ENCODE peak calls at places on chromosome 13, in ten cellular contexts. Y is COR-L47; U is GM19239; F is NCI-H1694; Q is hippocampal formation; R is A549; G is CD8-positive, alpha-beta T cell; I is adrenal gland; E is neuronal stem cell; H is stimulated activated CD4-positive, alpha-beta T cell treated with anti-CD3 and anti-CD28 coated beads, Interleukin-12 subunit alpha, Interleukin-12 subunit beta, amount 100 ng/mL, for 4 hours. B is an unnamed sample.

GRCh38 chr13:62250501-62251175 is 835.0 kb upstream of the PCDH20 start:
- DNase-seq in Y (no peak), U (no peak), F (no peak), Q (no peak), R (no peak), G (no peak), I (no peak), E (no peak), H (no peak), B (no peak)

GRCh38 chr13:66558511-66558910 is 671.6 kb downstream of the PCDH9 start:
- DNase-seq in Y (no peak), U (no peak), F (no peak), Q (peak), R (no peak), G (no peak), I (no peak), E (no peak), H (no peak), B (no peak)

GRCh38 chr13:111897178-111897845 is 169.6 kb upstream of the SOX1 start:
- DNase-seq in Y (no peak), U (no peak), F (no peak), Q (no peak), R (no peak), G (no peak), I (no peak), E (no peak), H (no peak), B (no peak)

GRCh38 chr13:27541386-27541785 is 78.9 kb downstream of the LNX2 start:
- DNase-seq in Y (no peak), U (no peak), F (no peak), Q (no peak), R (no peak), G (no peak), I (no peak), E (no peak), H (no peak), B (no peak)

GRCh38 chr13:99892866-99893504 is 78.6 kb downstream of the ZIC5 start:
- DNase-seq in Y (no peak), U (no peak), F (no peak), Q (no peak), R (no peak), G (no peak), I (no peak), E (no peak), H (no peak), B (no peak)

GRCh38 chr13:107421028-107421427 is 794.3 kb downstream of the LIG4 start:
- DNase-seq in Y (no peak), U (no peak), F (no peak), Q (no peak), R (no peak), G (no peak), I (no peak), E (no peak), H (no peak), B (no peak)

GRCh38 chr13:20360835-20361412 is 128.8 kb upstream of the GJB6 start:
- DNase-seq in Y (no peak), U (no peak), F (no peak), Q (no peak), R (no peak), G (no peak), I (no peak), E (no peak), H (no peak), B (no peak)

GRCh38 chr13:41231786-41232185 is 31.6 kb downstream of the MTRF1 start:
- DNase-seq in Y (peak), U (no peak), F (no peak), Q (no peak), R (no peak), G (no peak), I (no peak), E (no peak), H (no peak), B (no peak)

GRCh38 chr13:112103971-112104872 is 37.3 kb downstream of the SOX1 start:
- DNase-seq in Y (no peak), U (no peak), F (no peak), Q (no peak), R (no peak), G (no peak), I (no peak), E (peak), H (no peak), B (no peak)

GRCh38 chr13:20823071-20823470 is 49.3 kb upstream of the EEF1AKMT1 start:
- DNase-seq in Y (no peak), U (no peak), F (no peak), Q (no peak), R (no peak), G (no peak), I (no peak), E (no peak), H (no peak), B (no peak)

GRCh38 chr13:93248627-93249047 is 22.0 kb downstream of the GPC6 start:
- DNase-seq in Y (peak), U (no peak), F (no peak), Q (no peak), R (no peak), G (no peak), I (peak), E (peak), H (no peak), B (no peak)